ENCODE peak calls at places on chromosomes 13 and 19, in seven cellular contexts. T is stomach; B is naive B cell; U is stimulated activated naive CD4-positive, alpha-beta T cell; W is activated CD4-positive, alpha-beta T cell treated with anti-CD3 and anti-CD28 coated beads for 48 hours; M is NCI-H460; N is NCI-H2107. Q is an unnamed sample.
A peak's percentile ranks its signal among the peaks of the same experiment; 100 is the strongest.

GRCh38 chr19:51480590-51480989 is 2.3 kb downstream of the CEACAM18 start:
- DNase-seq in W (peak; percentile 48), M (no peak), U (no peak), T (no peak), N (no peak), B (no peak), Q (no peak)

GRCh38 chr13:85626603-85627002 is 172.6 kb downstream of the SLITRK6 start:
- DNase-seq in M (no peak), T (no peak), U (no peak), N (no peak), W (no peak), B (no peak), Q (no peak)

GRCh38 chr13:113946409-113947181 is 27.3 kb downstream of the C13orf46 start:
- DNase-seq in W (no peak), U (no peak), B (no peak), N (no peak), T (no peak), M (no peak), Q (no peak)

GRCh38 chr13:38582133-38582532 is 104.7 kb upstream of the FREM2 start:
- DNase-seq in B (peak; percentile 2), N (peak; percentile 19), M (peak; percentile 42), T (no peak), W (no peak), U (no peak), Q (peak; percentile 5)

GRCh38 chr19:45729774-45730388 is 815 bp downstream of the FBXO46 start:
- DNase-seq in B (no peak), T (no peak), N (no peak), U (no peak), M (no peak), W (peak; percentile 37), Q (no peak)

GRCh38 chr13:32409561-32410440 is 18.1 kb downstream of the N4BP2L1 start:
- DNase-seq in W (no peak), N (no peak), T (no peak), B (no peak), M (no peak), U (no peak), Q (no peak)

GRCh38 chr13:66618702-66619101 is 611.4 kb downstream of the PCDH9 start:
- DNase-seq in B (no peak), T (no peak), U (no peak), W (no peak), M (peak; percentile 25), N (no peak), Q (no peak)

GRCh38 chr13:83881917-83882625 is at the start of gene SLITRK1:
- DNase-seq in U (no peak), B (no peak), W (peak; percentile 27), T (no peak), M (peak; percentile 12), N (no peak), Q (no peak)

GRCh38 chr19:28296506-28296905 is 916.4 kb downstream of the UQCRFS1 start:
- DNase-seq in M (no peak), B (no peak), U (no peak), T (no peak), W (no peak), N (no peak), Q (no peak)

GRCh38 chr13:100069278-100069677 is 19.6 kb upstream of the PCCA start:
- DNase-seq in B (no peak), U (no peak), N (no peak), T (no peak), M (no peak), W (no peak), Q (no peak)

GRCh38 chr13:33524086-33524485 is 238.5 kb upstream of the STARD13 start:
- DNase-seq in B (no peak), T (no peak), W (no peak), M (no peak), N (no peak), U (no peak), Q (no peak)

GRCh38 chr13:94020833-94021232 is 458.6 kb downstream of the DCT start:
- DNase-seq in W (no peak), T (no peak), M (peak; percentile 16), N (no peak), B (no peak), U (no peak), Q (no peak)

GRCh38 chr19:38666662-38667448 is 19.4 kb downstream of the ACTN4 start:
- DNase-seq in T (no peak), U (no peak), W (peak; percentile 29), N (no peak), B (no peak), M (no peak), Q (no peak)

GRCh38 chr19:34925278-34925855 is 1.3 kb upstream of the ZNF30 start:
- DNase-seq in T (no peak), N (no peak), W (no peak), M (no peak), B (no peak), U (no peak), Q (no peak)

GRCh38 chr13:22926176-22927007 is 254.4 kb upstream of the SGCG start:
- DNase-seq in T (no peak), B (no peak), U (no peak), W (no peak), M (peak; percentile 43), N (no peak), Q (no peak)

GRCh38 chr19:9857920-9858746 is 23.0 kb downstream of the PIN1 start:
- DNase-seq in T (no peak), B (no peak), M (no peak), N (no peak), U (peak; percentile 41), W (no peak), Q (no peak)

GRCh38 chr13:112986946-112987345 is 17.9 kb downstream of the MCF2L start:
- DNase-seq in B (no peak), N (no peak), U (no peak), T (no peak), W (no peak), M (no peak), Q (no peak)

GRCh38 chr19:55442372-55443044 is 592 bp downstream of the SHISA7 start:
- DNase-seq in N (no peak), B (no peak), M (no peak), T (no peak), U (peak; percentile 8), W (no peak), Q (no peak)

GRCh38 chr13:109979186-109979585 is 192.8 kb upstream of the IRS2 start:
- DNase-seq in N (no peak), W (no peak), T (no peak), B (no peak), U (no peak), M (no peak), Q (no peak)

GRCh38 chr13:33147832-33148231 is 131.6 kb downstream of the KL start:
- DNase-seq in M (no peak), B (no peak), W (no peak), T (no peak), N (no peak), U (no peak), Q (no peak)

GRCh38 chr13:32917504-32917903 is 98.7 kb upstream of the KL start:
- DNase-seq in T (no peak), W (no peak), U (no peak), M (no peak), B (no peak), N (no peak), Q (no peak)

GRCh38 chr13:47869780-47870179 is 131.3 kb downstream of the SUCLA2 start:
- DNase-seq in M (no peak), W (no peak), N (no peak), U (no peak), B (no peak), T (no peak), Q (no peak)

GRCh38 chr19:18433039-18433691 is 4.8 kb downstream of the ISYNA1 start:
- DNase-seq in U (peak; percentile 42), N (no peak), T (no peak), M (no peak), W (no peak), B (peak; percentile 74), Q (no peak)

GRCh38 chr19:3979674-3980352 is 5.5 kb downstream of the EEF2 start:
- DNase-seq in N (no peak), B (no peak), T (no peak), U (no peak), M (no peak), W (peak; percentile 21), Q (no peak)